ENCODE peak calls at places on chromosomes 6 and 20, in six cellular contexts. W, U, K, G, Q and A are unnamed samples.
A peak's percentile ranks its signal among the peaks of the same experiment; 100 is the strongest.

GRCh38 chr6:79813143-79813542 is 134.2 kb downstream of the ELOVL4 start:
- DNase-seq in W (no peak), U (no peak), K (no peak), G (no peak), Q (no peak), A (no peak)

GRCh38 chr20:58721951-58722371 is 29.4 kb downstream of the NPEPL1 start:
- DNase-seq in W (no peak), U (no peak), K (no peak), G (no peak), Q (no peak), A (no peak)

GRCh38 chr6:43093361-43094289 is 17.5 kb downstream of the PTK7 start:
- DNase-seq in W (no peak), U (no peak), K (peak; percentile 67), G (no peak), Q (peak; percentile 93), A (peak; percentile 54)

GRCh38 chr20:58374906-58375760 is 13.9 kb upstream of the VAPB start:
- DNase-seq in W (no peak), U (no peak), K (no peak), G (no peak), Q (no peak), A (peak; percentile 92)

GRCh38 chr6:62971976-62972658 is 239.2 kb upstream of the FKBP1C start:
- DNase-seq in W (no peak), U (no peak), K (no peak), G (no peak), Q (no peak), A (no peak)

GRCh38 chr6:71012871-71013456 is 56.1 kb upstream of the B3GAT2 start:
- DNase-seq in W (peak; percentile 42), U (peak; percentile 56), K (peak; percentile 57), G (peak; percentile 12), Q (peak; percentile 57), A (peak; percentile 82)

GRCh38 chr6:164763788-164764187 is 545.6 kb downstream of the C6orf118 start:
- DNase-seq in W (no peak), U (no peak), K (no peak), G (no peak), Q (no peak), A (no peak)

GRCh38 chr6:47371139-47371874 is 61.6 kb upstream of the TNFRSF21 start:
- DNase-seq in W (no peak), U (no peak), K (no peak), G (no peak), Q (no peak), A (peak; percentile 44)

GRCh38 chr6:40097590-40097989 is 163.3 kb upstream of the MOCS1 start:
- DNase-seq in W (no peak), U (no peak), K (no peak), G (no peak), Q (no peak), A (no peak)

GRCh38 chr20:48640871-48641270 is 186.9 kb downstream of the PREX1 start:
- DNase-seq in W (no peak), U (no peak), K (no peak), G (no peak), Q (no peak), A (no peak)

GRCh38 chr20:59735486-59735885 is 131.1 kb downstream of the PHACTR3 start:
- DNase-seq in W (no peak), U (no peak), K (no peak), G (no peak), Q (no peak), A (no peak)

GRCh38 chr6:88989215-88989614 is 25.8 kb upstream of the RNGTT start:
- DNase-seq in W (peak; percentile 1), U (no peak), K (no peak), G (no peak), Q (no peak), A (no peak)

GRCh38 chr6:374956-375355 is 16.6 kb upstream of the IRF4 start:
- DNase-seq in W (no peak), U (no peak), K (no peak), G (no peak), Q (no peak), A (no peak)
- TF ChIP-seq REST in W (no peak), U (no peak), K (no peak), G (no peak), Q (no peak), A (no peak)

GRCh38 chr6:25188232-25188631 is 90.9 kb upstream of the CARMIL1 start:
- DNase-seq in W (no peak), U (no peak), K (no peak), G (no peak), Q (no peak), A (no peak)

GRCh38 chr6:25192562-25192961 is 86.6 kb upstream of the CARMIL1 start:
- DNase-seq in W (no peak), U (no peak), K (no peak), G (no peak), Q (no peak), A (peak; percentile 22)

GRCh38 chr6:25197116-25197515 is 82.1 kb upstream of the CARMIL1 start:
- DNase-seq in W (no peak), U (no peak), K (no peak), G (no peak), Q (no peak), A (no peak)

GRCh38 chr6:25193865-25194679 is 85.1 kb upstream of the CARMIL1 start:
- DNase-seq in W (no peak), U (no peak), K (no peak), G (no peak), Q (no peak), A (no peak)

DNA sequence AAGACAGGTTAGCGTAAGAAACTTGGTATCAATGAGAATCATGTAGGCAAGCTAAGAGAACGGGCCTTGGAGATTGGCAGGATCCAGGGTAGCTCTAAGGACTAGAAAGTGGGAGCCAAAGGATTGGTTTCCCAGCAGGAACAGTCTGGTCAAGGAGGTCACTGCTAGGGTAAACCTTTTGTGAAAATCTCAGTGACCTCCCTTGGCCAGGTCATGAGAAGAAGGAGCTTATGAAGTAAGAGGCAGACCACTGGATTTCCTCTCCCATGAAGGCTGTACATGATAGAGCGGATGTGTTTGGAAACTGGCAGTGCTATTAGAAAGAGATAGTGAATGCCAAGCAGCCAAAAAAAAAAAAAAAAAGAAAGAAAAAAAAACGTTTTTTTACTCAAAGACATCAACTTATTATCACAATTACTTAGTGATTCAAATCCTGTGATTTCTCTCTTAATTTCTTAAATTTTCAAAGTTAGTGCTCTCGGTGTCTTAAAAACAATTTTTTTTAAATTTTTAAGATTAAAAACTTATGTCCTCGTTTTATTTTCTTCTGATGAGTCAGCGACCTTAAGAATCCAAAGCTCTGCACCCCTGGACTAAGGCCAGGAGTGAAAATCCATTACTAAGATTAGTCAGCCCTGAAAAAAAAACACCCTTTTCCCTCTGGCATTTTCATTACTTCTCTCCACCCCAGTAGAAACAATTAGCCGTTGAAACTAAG is 85.9 kb upstream of the CARMIL1 start:
- DNase-seq in W (peak; percentile 58), U (no peak), K (no peak), G (no peak), Q (no peak), A (no peak)
- H2AFZ ChIP-seq in W (peak overlapping the region; percentile 90), U (peak overlapping the region; percentile 50), K (no peak overlapping the region), G (no peak overlapping the region), Q (no peak overlapping the region), A (peak overlapping the region; percentile 28)

DNA sequence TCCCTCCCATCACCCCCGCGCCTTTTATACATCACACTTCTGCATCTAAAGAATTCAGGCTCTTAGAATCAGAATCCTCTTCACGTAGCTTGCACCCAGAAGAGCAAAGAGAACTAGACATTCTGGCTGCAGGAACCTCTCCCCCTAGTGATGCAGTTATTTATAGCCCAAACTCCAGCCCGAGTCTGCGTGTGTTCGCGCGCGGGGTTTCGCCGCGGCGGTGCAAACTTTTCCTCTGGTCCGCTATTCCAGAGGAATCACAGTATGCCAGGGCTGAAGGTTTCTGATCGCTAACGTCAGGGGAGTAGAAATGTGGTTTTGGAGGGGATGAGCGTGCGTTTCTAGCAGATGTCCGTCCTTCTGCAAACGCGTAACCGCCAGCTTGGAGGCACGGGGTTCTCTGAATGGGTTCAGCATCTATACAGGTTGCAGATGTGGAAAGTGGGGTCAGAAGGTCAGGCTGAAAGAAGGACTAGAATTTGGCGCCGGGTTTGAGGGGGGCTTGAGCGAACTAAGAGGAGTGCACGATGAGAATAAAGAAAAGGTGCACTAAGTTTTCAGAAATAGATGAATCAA is 1.9 kb downstream of the EPHA7 start:
- DNase-seq in W (no peak), U (peak; percentile 40), K (no peak), G (no peak), Q (no peak), A (no peak)
- TF ChIP-seq CTCF in W (no peak), U (no peak), K (no peak), G (no peak), Q (no peak), A (peak; percentile 15)

GRCh38 chr20:6942266-6942665 is 174.8 kb downstream of the BMP2 start:
- DNase-seq in W (no peak), U (no peak), K (no peak), G (no peak), Q (no peak), A (no peak)

GRCh38 chr20:6944292-6944691 is 176.8 kb downstream of the BMP2 start:
- DNase-seq in W (no peak), U (no peak), K (no peak), G (no peak), Q (no peak), A (no peak)

GRCh38 chr20:6940052-6940451 is 172.6 kb downstream of the BMP2 start:
- DNase-seq in W (no peak), U (peak; percentile 18), K (peak; percentile 10), G (no peak), Q (peak; percentile 69), A (peak; percentile 88)
- TF ChIP-seq REST in W (no peak), U (no peak), K (no peak), G (no peak), Q (no peak), A (no peak)

GRCh38 chr6:27601668-27602254 is 128.9 kb upstream of the ZNF184 start:
- DNase-seq in W (no peak), U (no peak), K (peak; percentile 56), G (no peak), Q (no peak), A (peak; percentile 76)

GRCh38 chr6:27604986-27605385 is 132.1 kb upstream of the ZNF184 start:
- DNase-seq in W (no peak), U (no peak), K (peak; percentile 42), G (no peak), Q (no peak), A (peak; percentile 79)

GRCh38 chr6:27608916-27609883 is 136.3 kb upstream of the ZNF184 start:
- DNase-seq in W (peak; percentile 72), U (no peak), K (peak; percentile 34), G (peak; percentile 56), Q (peak; percentile 61), A (peak; percentile 90)

GRCh38 chr6:27599859-27600532 is 127.1 kb upstream of the ZNF184 start:
- DNase-seq in W (no peak), U (no peak), K (no peak), G (no peak), Q (no peak), A (no peak)

GRCh38 chr6:27605401-27606342 is 132.8 kb upstream of the ZNF184 start:
- DNase-seq in W (peak; percentile 85), U (no peak), K (peak; percentile 68), G (no peak), Q (peak; percentile 61), A (peak; percentile 87)
- H2AFZ ChIP-seq in W (peak overlapping the region; percentile 99), U (peak overlapping the region; percentile 68), K (peak overlapping the region; percentile 94), G (peak overlapping the region; percentile 58), Q (no peak overlapping the region), A (peak overlapping the region; percentile 95)